ENCODE peak calls at places on chromosomes 4 and X, in six cellular contexts. K is foreskin keratinocyte, H is A549, X is nephron progenitor cell, E is EL, Y is heart right ventricle. Q is an unnamed sample.

GRCh38 chr4:174133525-174133924 is 149.9 kb downstream of the FBXO8 start:
- DNase-seq in K (no peak), H (no peak), X (no peak), E (no peak), Y (no peak), Q (no peak)

GRCh38 chr4:10034612-10035104 is 13.4 kb upstream of the SLC2A9 start:
- DNase-seq in K (no peak), H (no peak), X (no peak), E (no peak), Y (no peak), Q (no peak)

GRCh38 chr4:43242611-43243010 is 350.1 kb downstream of the GRXCR1 start:
- DNase-seq in K (peak), H (no peak), X (no peak), E (no peak), Y (no peak), Q (no peak)

GRCh38 chr4:41379230-41379629 is 122.5 kb downstream of the UCHL1 start:
- DNase-seq in K (no peak), H (no peak), X (no peak), E (peak), Y (no peak), Q (no peak)

GRCh38 chrX:48458711-48459110 is 11.3 kb downstream of the SLC38A5 start:
- DNase-seq in K (no peak), H (no peak), X (no peak), E (no peak), Y (no peak), Q (no peak)

GRCh38 chr4:61820136-61820535 is 620.0 kb downstream of the ADGRL3 start:
- DNase-seq in K (no peak), H (no peak), X (no peak), E (no peak), Y (no peak), Q (no peak)

GRCh38 chr4:172514011-172514410 is 654.6 kb upstream of the GALNT7 start:
- DNase-seq in K (peak), H (no peak), X (no peak), E (no peak), Y (no peak), Q (no peak)

GRCh38 chr4:150682126-150682525 is 100.2 kb downstream of the MAB21L2 start:
- DNase-seq in K (no peak), H (no peak), X (no peak), E (no peak), Y (no peak), Q (no peak)

GRCh38 chrX:2767631-2768455 is 16.0 kb downstream of the XG start:
- DNase-seq in K (peak), H (peak), X (no peak), E (peak), Y (peak), Q (no peak)

GRCh38 chr4:15855804-15856475 is 77.8 kb downstream of the CD38 start:
- DNase-seq in K (no peak), H (no peak), X (no peak), E (no peak), Y (peak), Q (no peak)

GRCh38 chr4:78299565-78299972 is 242.4 kb downstream of the FRAS1 start:
- DNase-seq in K (no peak), H (no peak), X (no peak), E (no peak), Y (no peak), Q (no peak)

GRCh38 chr4:24876431-24876830 is 36.4 kb downstream of the CCDC149 start:
- DNase-seq in K (no peak), H (no peak), X (no peak), E (no peak), Y (no peak), Q (no peak)

GRCh38 chr4:6258741-6259140 is 10.9 kb upstream of the WFS1 start:
- DNase-seq in K (no peak), H (no peak), X (no peak), E (no peak), Y (no peak), Q (no peak)

GRCh38 chrX:55919367-55920221 is 202.0 kb downstream of the RRAGB start:
- DNase-seq in K (no peak), H (no peak), X (no peak), E (no peak), Y (no peak), Q (no peak)

GRCh38 chr4:40856836-40857362 is 107.1 kb downstream of the NSUN7 start:
- DNase-seq in K (peak), H (peak), X (peak), E (peak), Y (peak), Q (peak)

GRCh38 chr4:26048378-26048882 is 134.4 kb downstream of the SMIM20 start:
- DNase-seq in K (no peak), H (no peak), X (no peak), E (peak), Y (peak), Q (no peak)

GRCh38 chr4:155005395-155006087 is 202.9 kb upstream of the NPY2R start:
- DNase-seq in K (no peak), H (no peak), X (no peak), E (peak), Y (no peak), Q (no peak)

GRCh38 chrX:2924151-2924550 is 5.0 kb downstream of the ARSD start:
- DNase-seq in K (no peak), H (no peak), X (no peak), E (no peak), Y (no peak), Q (no peak)

GRCh38 chrX:39752820-39753219 is 344.9 kb downstream of the BCOR start:
- DNase-seq in K (no peak), H (no peak), X (no peak), E (peak), Y (no peak), Q (peak)

GRCh38 chrX:121308276-121308805 is 260.9 kb downstream of the GLUD2 start:
- DNase-seq in K (peak), H (peak), X (peak), E (peak), Y (peak), Q (peak)

GRCh38 chr4:159855731-159856130 is 752.9 kb downstream of the RAPGEF2 start:
- DNase-seq in K (no peak), H (no peak), X (no peak), E (no peak), Y (no peak), Q (no peak)

GRCh38 chr4:126611900-126612299 is 1020.9 kb upstream of the INTU start:
- DNase-seq in K (peak), H (no peak), X (no peak), E (peak), Y (no peak), Q (no peak)

Q was measured in NCI-H1417.